ENCODE peak calls at places on chromosomes 4 and X, in six cellular contexts. E is IMR-90, U is testis, G is mucosa of descending colon, H is OCI-LY7, P is GM20000. B is an unnamed sample.

GRCh38 chrX:132743086-132743485 is 215.3 kb downstream of the HS6ST2 start:
- DNase-seq in E (no peak), U (no peak), G (no peak), H (no peak), P (no peak), B (no peak)

GRCh38 chrX:23844502-23845138 is 61.6 kb downstream of the SAT1 start:
- DNase-seq in E (peak), U (no peak), G (peak), H (no peak), P (no peak), B (no peak)

GRCh38 chrX:1883772-1884171 is 268.9 kb downstream of the ASMT start:
- DNase-seq in E (no peak), U (no peak), G (no peak), H (no peak), P (no peak), B (no peak)

GRCh38 chr4:71130827-71131603 is 137.6 kb downstream of the DCK start:
- DNase-seq in E (peak), U (no peak), G (no peak), H (no peak), P (no peak), B (no peak)

GRCh38 chrX:40759374-40759773 is 24.0 kb upstream of the MED14 start:
- DNase-seq in E (no peak), U (no peak), G (no peak), H (no peak), P (peak), B (no peak)

GRCh38 chr4:138085956-138086355 is 156.2 kb downstream of the SLC7A11 start:
- DNase-seq in E (no peak), U (no peak), G (no peak), H (no peak), P (no peak), B (no peak)

GRCh38 chr4:181138116-181138515 is 1105.1 kb upstream of the TENM3 start:
- DNase-seq in E (no peak), U (no peak), G (no peak), H (no peak), P (no peak), B (no peak)

GRCh38 chr4:116055857-116056827 is 942.7 kb upstream of the NDST4 start:
- DNase-seq in E (no peak), U (no peak), G (no peak), H (peak), P (no peak), B (no peak)

GRCh38 chr4:18020671-18021469 is 685 bp downstream of the LCORL start:
- DNase-seq in E (peak), U (peak), G (peak), H (peak), P (peak), B (peak)

GRCh38 chrX:135112743-135113142 is 7.6 kb downstream of the ETDB start:
- DNase-seq in E (no peak), U (no peak), G (no peak), H (no peak), P (no peak), B (no peak)

GRCh38 chr4:1130318-1131186 is 17.2 kb upstream of the RNF212 start:
- DNase-seq in E (peak), U (peak), G (peak), H (peak), P (peak), B (peak)

GRCh38 chr4:3644849-3645627 is 112.8 kb upstream of the LRPAP1 start:
- DNase-seq in E (no peak), U (no peak), G (no peak), H (no peak), P (no peak), B (no peak)

GRCh38 chr4:166042510-166043055 is 169.5 kb downstream of the TLL1 start:
- DNase-seq in E (no peak), U (peak), G (no peak), H (no peak), P (no peak), B (no peak)

GRCh38 chr4:3311489-3312171 is 18.8 kb downstream of the RGS12 start:
- DNase-seq in E (peak), U (no peak), G (peak), H (no peak), P (no peak), B (no peak)

GRCh38 chr4:140720387-140721087 is 35.6 kb downstream of the TBC1D9 start:
- DNase-seq in E (no peak), U (no peak), G (no peak), H (peak), P (no peak), B (no peak)

GRCh38 chr4:6111354-6111930 is 88.9 kb downstream of the JAKMIP1 start:
- DNase-seq in E (no peak), U (no peak), G (no peak), H (no peak), P (no peak), B (no peak)

GRCh38 chr4:53012738-53013137 is 150.6 kb downstream of the RASL11B start:
- DNase-seq in E (peak), U (no peak), G (no peak), H (no peak), P (peak), B (no peak)

GRCh38 chrX:131762802-131763234 is 218.9 kb downstream of the OR13H1 start:
- DNase-seq in E (peak), U (no peak), G (no peak), H (no peak), P (no peak), B (no peak)

GRCh38 chr4:41319553-41319952 is 62.8 kb downstream of the UCHL1 start:
- DNase-seq in E (no peak), U (no peak), G (no peak), H (no peak), P (no peak), B (no peak)

GRCh38 chrX:118100091-118100490 is 16.5 kb downstream of the KLHL13 start:
- DNase-seq in E (no peak), U (no peak), G (no peak), H (no peak), P (no peak), B (no peak)

GRCh38 chr4:114399085-114399484 is 199.5 kb upstream of the UGT8 start:
- DNase-seq in E (no peak), U (no peak), G (peak), H (no peak), P (no peak), B (no peak)

GRCh38 chr4:37970702-37971101 is 10.5 kb downstream of the PTTG2 start:
- DNase-seq in E (peak), U (peak), G (peak), H (peak), P (no peak), B (peak)

GRCh38 chrX:107429090-107429489 is 20.4 kb upstream of the FRMPD3 start:
- DNase-seq in E (peak), U (no peak), G (no peak), H (peak), P (no peak), B (no peak)

GRCh38 chr4:122831515-122832196 is 5.0 kb downstream of the FGF2 start:
- DNase-seq in E (peak), U (no peak), G (no peak), H (no peak), P (no peak), B (no peak)

GRCh38 chr4:13592220-13592619 is 35.3 kb downstream of the BOD1L1 start:
- DNase-seq in E (no peak), U (no peak), G (no peak), H (no peak), P (no peak), B (no peak)

GRCh38 chrX:119236599-119237525 is 777 bp downstream of the PGRMC1 start:
- DNase-seq in E (peak), U (peak), G (peak), H (peak), P (no peak), B (peak)

GRCh38 chr4:20474119-20474518 is 222.4 kb downstream of the SLIT2 start:
- DNase-seq in E (peak), U (no peak), G (no peak), H (no peak), P (no peak), B (no peak)

GRCh38 chrX:31993635-31994034 is 921.8 kb upstream of the FTHL17 start:
- DNase-seq in E (peak), U (no peak), G (no peak), H (no peak), P (no peak), B (no peak)

GRCh38 chr4:159105761-159106243 is 2.9 kb downstream of the RAPGEF2 start:
- DNase-seq in E (peak), U (no peak), G (no peak), H (no peak), P (peak), B (no peak)

GRCh38 chr4:159103406-159104131 is 690 bp downstream of the RAPGEF2 start:
- DNase-seq in E (peak), U (peak), G (peak), H (peak), P (peak), B (peak)

GRCh38 chr4:159106636-159107035 is 3.8 kb downstream of the RAPGEF2 start:
- DNase-seq in E (peak), U (no peak), G (no peak), H (no peak), P (no peak), B (no peak)

GRCh38 chr4:159102623-159103405 is at the start of gene RAPGEF2:
- DNase-seq in E (peak), U (peak), G (peak), H (peak), P (peak), B (peak)

GRCh38 chr4:159105063-159105414 is 2.2 kb downstream of the RAPGEF2 start:
- DNase-seq in E (peak), U (no peak), G (no peak), H (no peak), P (no peak), B (no peak)
- TF ChIP-seq CTCF in E (no peak), U (no peak), G (no peak), H (no peak), P (no peak), B (no peak)

GRCh38 chr4:74830928-74831327 is 36.6 kb upstream of the BTC start:
- DNase-seq in E (no peak), U (no peak), G (no peak), H (no peak), P (no peak), B (no peak)
- TF ChIP-seq CTCF in E (peak), U (no peak), G (no peak), H (peak), P (no peak), B (no peak)

DNA sequence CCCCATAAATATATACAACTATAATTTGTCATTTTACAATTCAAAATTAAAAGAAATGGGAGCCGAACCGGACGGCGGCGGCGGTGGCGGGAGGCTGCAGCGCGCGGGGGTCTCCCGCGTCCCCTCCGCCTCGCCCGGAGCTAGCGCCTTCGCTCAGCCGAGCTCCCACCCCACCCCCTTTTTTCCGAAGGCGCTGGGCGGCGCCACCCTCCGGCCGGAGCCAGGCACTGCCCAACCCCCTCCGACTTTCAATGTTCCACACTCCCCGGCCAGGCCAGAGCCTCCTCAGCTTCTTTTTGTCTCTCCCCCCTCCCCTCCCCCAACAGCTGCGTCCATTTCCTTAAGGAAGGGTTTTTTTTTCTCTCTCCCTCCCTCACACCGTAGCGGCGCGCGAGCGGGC is 214.1 kb upstream of the GEMIN8 start:
- DNase-seq in E (no peak), U (peak), G (no peak), H (no peak), P (no peak), B (no peak)
- TF ChIP-seq CTCF in E (no peak), U (no peak), G (no peak), H (no peak), P (no peak), B (no peak)

GRCh38 chrX:53316121-53316859 is 34.9 kb upstream of the IQSEC2 start:
- DNase-seq in E (no peak), U (no peak), G (no peak), H (no peak), P (no peak), B (no peak)

GRCh38 chrX:53318766-53319353 is 37.5 kb upstream of the IQSEC2 start:
- DNase-seq in E (no peak), U (no peak), G (no peak), H (no peak), P (no peak), B (no peak)

GRCh38 chrX:53319614-53320542 is 38.5 kb upstream of the IQSEC2 start:
- DNase-seq in E (no peak), U (peak), G (no peak), H (no peak), P (no peak), B (no peak)

GRCh38 chrX:53316860-53317237 is 35.5 kb upstream of the IQSEC2 start:
- DNase-seq in E (no peak), U (no peak), G (no peak), H (no peak), P (no peak), B (no peak)

GRCh38 chrX:53317365-53318069 is 36.1 kb upstream of the IQSEC2 start:
- DNase-seq in E (peak), U (peak), G (peak), H (peak), P (peak), B (peak)
- TF ChIP-seq CTCF in E (peak), U (peak), G (peak), H (peak), P (peak), B (peak)

DNA sequence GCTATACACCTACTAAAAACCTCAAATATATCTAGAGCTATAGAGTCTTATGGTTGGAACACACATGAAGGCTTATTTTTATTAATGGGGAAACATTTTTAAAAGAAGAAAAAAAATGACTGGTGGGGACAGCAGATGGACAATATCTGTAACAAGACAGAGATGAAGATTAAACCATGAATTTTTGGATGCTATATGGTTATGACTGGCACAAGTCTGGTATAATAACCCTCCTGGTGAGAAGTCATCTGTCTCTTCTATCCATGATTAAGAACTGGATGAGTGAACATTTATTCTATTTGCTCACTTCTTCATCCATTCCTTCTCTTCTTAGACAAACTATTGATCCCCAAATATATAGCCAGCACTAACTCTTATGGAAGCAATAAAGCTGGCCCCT is 104.4 kb downstream of the EFHC2 start:
- DNase-seq in E (no peak), U (no peak), G (no peak), H (no peak), P (no peak), B (no peak)
- TF ChIP-seq CTCF in E (no peak), U (no peak), G (no peak), H (no peak), P (no peak), B (no peak)

GRCh38 chrX:136608295-136608933 is 39.5 kb upstream of the CD40LG start:
- DNase-seq in E (no peak), U (peak), G (peak), H (peak), P (no peak), B (no peak)
- TF ChIP-seq CTCF in E (peak), U (no peak), G (no peak), H (peak), P (peak), B (peak)

GRCh38 chr4:66688674-66689073 is 856.6 kb downstream of the CENPC start:
- DNase-seq in E (peak), U (no peak), G (no peak), H (peak), P (no peak), B (no peak)
- TF ChIP-seq CTCF in E (peak), U (no peak), G (no peak), H (peak), P (no peak), B (no peak)

DNA sequence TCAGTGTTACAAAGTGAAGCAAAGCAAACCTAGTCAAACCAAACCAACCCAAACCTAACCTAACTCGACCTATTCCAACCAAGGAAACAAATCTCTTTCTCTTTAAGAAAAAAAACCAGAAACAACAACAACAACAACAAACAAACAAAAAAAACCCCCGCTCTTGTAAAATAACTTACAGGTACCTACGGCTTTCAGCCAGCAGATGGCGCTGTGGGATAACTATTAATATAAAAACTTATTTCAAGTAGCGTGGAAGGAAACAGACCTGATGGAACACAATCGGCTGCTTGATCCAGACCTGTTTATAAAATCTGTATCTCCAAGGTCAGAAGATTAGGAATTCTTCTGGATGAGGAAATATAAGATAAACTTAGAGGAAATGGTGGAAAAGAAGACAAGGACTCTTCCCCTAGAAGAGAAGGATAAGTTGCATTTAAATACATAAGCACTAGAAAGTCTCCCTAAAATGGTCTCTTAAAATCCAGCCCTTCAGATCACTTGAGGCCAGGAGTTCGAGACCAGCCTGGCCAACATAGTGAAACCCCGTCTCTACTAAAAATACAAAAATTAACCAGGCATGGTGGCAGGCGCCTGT is 34.4 kb upstream of the CDKL5 start:
- DNase-seq in E (peak), U (peak), G (peak), H (peak), P (peak), B (peak)
- TF ChIP-seq CTCF in E (peak), U (peak), G (peak), H (peak), P (no peak), B (peak)

B was measured in CD14-positive monocyte.